ENCODE peak calls at places on chromosomes 11 and 22, in nine cellular contexts. Q is body of pancreas, W is heart left ventricle, F is uterus, C is stomach, J is upper lobe of right lung, M is trophoblast cell, K is aorta, D is IMR-90. A is an unnamed sample. For H3K4me1 and H3K27me3, the result is how much of the 10 kb centered on the place peaks cover.

GRCh38 chr22:46744581-46744980 is 6.5 kb upstream of the CERK start:
- DNase-seq in Q (no peak), W (no peak), F (no peak), C (peak), J (no peak), M (no peak), K (peak), D (no peak), A (no peak)

GRCh38 chr11:45252134-45252856 is 33.8 kb downstream of the SYT13 start:
- DNase-seq in Q (peak), W (peak), F (no peak), C (peak), J (peak), M (peak), K (peak), D (peak), A (peak)

GRCh38 chr22:50199836-50200332 is 927 bp upstream of the SELENOO start:
- DNase-seq in Q (no peak), W (no peak), F (peak), C (peak), J (no peak), M (no peak), K (no peak), D (no peak), A (no peak)

GRCh38 chr22:39110631-39111561 is 13.9 kb downstream of the APOBEC3H start:
- DNase-seq in Q (no peak), W (no peak), F (no peak), C (no peak), J (no peak), M (no peak), K (no peak), D (no peak), A (no peak)

GRCh38 chr11:124882339-124883071 is 15.2 kb downstream of the ROBO4 start:
- DNase-seq in Q (no peak), W (no peak), F (no peak), C (no peak), J (no peak), M (no peak), K (no peak), D (no peak), A (no peak)

GRCh38 chr11:101880208-101880607 is 34.6 kb upstream of the CEP126 start:
- DNase-seq in Q (peak), W (no peak), F (no peak), C (no peak), J (no peak), M (no peak), K (no peak), D (peak), A (peak)

GRCh38 chr11:282171-282570 is 4.0 kb downstream of the NLRP6 start:
- DNase-seq in Q (no peak), W (no peak), F (peak), C (no peak), J (no peak), M (no peak), K (no peak), D (no peak), A (no peak)

GRCh38 chr11:64037027-64037633 is 1.4 kb downstream of the FLRT1 start:
- DNase-seq in Q (no peak), W (no peak), F (no peak), C (no peak), J (no peak), M (no peak), K (no peak), D (no peak), A (no peak)

GRCh38 chr11:57792060-57792541 is 30.5 kb downstream of the CTNND1 start:
- DNase-seq in Q (peak), W (peak), F (peak), C (peak), J (peak), M (peak), K (peak), D (peak), A (no peak)

GRCh38 chr11:74460481-74461154 is 6.7 kb downstream of the KCNE3 start:
- DNase-seq in Q (no peak), W (no peak), F (no peak), C (no peak), J (no peak), M (no peak), K (no peak), D (peak), A (no peak)

GRCh38 chr11:33478111-33478573 is 221.0 kb downstream of the HIPK3 start:
- DNase-seq in Q (peak), W (no peak), F (no peak), C (no peak), J (no peak), M (no peak), K (no peak), D (no peak), A (no peak)

GRCh38 chr11:120606116-120607010 is 94.8 kb downstream of the GRIK4 start:
- DNase-seq in Q (no peak), W (no peak), F (no peak), C (no peak), J (peak), M (no peak), K (peak), D (no peak), A (no peak)

GRCh38 chr11:32643526-32643925 is 59.9 kb downstream of the EIF3M start:
- DNase-seq in Q (no peak), W (no peak), F (no peak), C (no peak), J (no peak), M (no peak), K (no peak), D (peak), A (no peak)

GRCh38 chr11:134676516-134677287 is 264.7 kb upstream of the B3GAT1 start:
- DNase-seq in Q (no peak), W (no peak), F (no peak), C (no peak), J (no peak), M (no peak), K (no peak), D (no peak), A (no peak)

GRCh38 chr11:112724194-112724790 is 236.9 kb upstream of the NCAM1 start:
- DNase-seq in Q (no peak), W (no peak), F (no peak), C (no peak), J (no peak), M (no peak), K (no peak), D (no peak), A (no peak)

GRCh38 chr11:16874275-16874975 is 136.0 kb downstream of the C11orf58 start:
- DNase-seq in Q (no peak), W (no peak), F (no peak), C (no peak), J (no peak), M (no peak), K (no peak), D (no peak), A (no peak)

GRCh38 chr22:48140261-48140660 is 1377.8 kb downstream of the TBC1D22A start:
- DNase-seq in Q (no peak), W (no peak), F (no peak), C (no peak), J (no peak), M (no peak), K (no peak), D (no peak), A (no peak)

GRCh38 chr11:35308157-35308556 is 111.2 kb downstream of the SLC1A2 start:
- DNase-seq in Q (no peak), W (no peak), F (no peak), C (no peak), J (peak), M (no peak), K (peak), D (no peak), A (no peak)

GRCh38 chr11:111045874-111046273 is 199.7 kb upstream of the POU2AF2 start:
- DNase-seq in Q (no peak), W (no peak), F (no peak), C (no peak), J (no peak), M (no peak), K (no peak), D (no peak), A (no peak)

GRCh38 chr11:65426839-65427690 is 4.5 kb downstream of the NEAT1 start:
- DNase-seq in Q (peak), W (no peak), F (peak), C (peak), J (peak), M (peak), K (no peak), D (peak), A (no peak)

GRCh38 chr11:72141066-72141465 is 5.5 kb downstream of the FOLR3 start:
- DNase-seq in Q (no peak), W (no peak), F (no peak), C (no peak), J (no peak), M (peak), K (no peak), D (peak), A (no peak)

GRCh38 chr11:126518996-126519351 is 163.5 kb downstream of the ST3GAL4 start:
- DNase-seq in Q (no peak), W (no peak), F (no peak), C (no peak), J (peak), M (no peak), K (no peak), D (no peak), A (no peak)

GRCh38 chr11:205221-206001 is 1.8 kb downstream of the BET1L start:
- DNase-seq in Q (no peak), W (no peak), F (peak), C (peak), J (peak), M (no peak), K (peak), D (no peak), A (no peak)

GRCh38 chr11:112248216-112248615 is 12.4 kb downstream of the PLET1 start:
- DNase-seq in Q (no peak), W (no peak), F (no peak), C (no peak), J (no peak), M (peak), K (no peak), D (peak), A (no peak)

GRCh38 chr11:69383372-69383771 is 89.4 kb downstream of the MYEOV start:
- DNase-seq in Q (no peak), W (no peak), F (no peak), C (peak), J (no peak), M (no peak), K (no peak), D (no peak), A (peak)

GRCh38 chr11:113242767-113243397 is 71.5 kb upstream of the TTC12 start:
- DNase-seq in Q (peak), W (no peak), F (peak), C (no peak), J (no peak), M (no peak), K (peak), D (peak), A (no peak)

GRCh38 chr11:20032577-20033265 is 127.6 kb downstream of the DBX1 start:
- DNase-seq in Q (no peak), W (no peak), F (no peak), C (no peak), J (no peak), M (no peak), K (no peak), D (no peak), A (no peak)
- H3K4me1 ChIP-seq in Q (under half), W (under half), F (under half), C (under half), J (under half), M (half or more), K (under half), D (under half), A (half or more)

GRCh38 chr22:41523464-41524221 is 20.6 kb downstream of the POLR3H start:
- DNase-seq in Q (peak), W (no peak), F (no peak), C (peak), J (no peak), M (no peak), K (peak), D (peak), A (peak)

GRCh38 chr22:41524809-41525449 is 19.3 kb downstream of the POLR3H start:
- DNase-seq in Q (no peak), W (no peak), F (no peak), C (peak), J (no peak), M (no peak), K (peak), D (no peak), A (no peak)

GRCh38 chr22:41525450-41526225 is 18.6 kb downstream of the POLR3H start:
- DNase-seq in Q (no peak), W (no peak), F (no peak), C (no peak), J (no peak), M (no peak), K (no peak), D (no peak), A (no peak)

GRCh38 chr22:41522813-41523212 is 21.5 kb downstream of the POLR3H start:
- DNase-seq in Q (no peak), W (no peak), F (no peak), C (no peak), J (no peak), M (no peak), K (no peak), D (no peak), A (no peak)

DNA sequence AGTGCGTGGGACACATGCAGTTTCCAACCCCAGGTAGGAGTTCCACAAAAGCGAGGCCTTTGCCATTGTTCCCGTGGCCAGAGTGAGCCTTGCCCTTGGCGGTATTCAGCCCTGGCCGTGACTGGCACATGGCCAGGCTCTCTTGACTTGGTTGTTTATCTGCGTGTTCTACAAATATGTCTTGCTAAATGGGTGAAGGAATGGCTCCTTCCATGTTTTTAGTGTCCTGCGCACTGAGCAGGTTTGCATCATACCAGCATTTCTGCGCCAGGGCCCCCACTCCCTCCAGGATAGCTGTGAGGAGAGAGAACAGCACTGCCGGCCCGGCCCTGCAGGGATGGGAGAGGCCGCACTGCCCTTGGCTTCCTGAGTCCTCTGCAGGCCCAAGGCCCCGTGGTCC is 20.0 kb downstream of the POLR3H start:
- DNase-seq in Q (peak), W (peak), F (peak), C (peak), J (peak), M (no peak), K (peak), D (peak), A (no peak)
- H3K27ac ChIP-seq in Q (peak), W (peak), F (peak), C (peak), J (peak), M (no peak), K (peak), D (peak), A (no peak)

GRCh38 chr22:26658161-26658560 is 773 bp downstream of the MIAT start:
- DNase-seq in Q (no peak), W (no peak), F (no peak), C (no peak), J (no peak), M (no peak), K (no peak), D (no peak), A (no peak)
- H3K27me3 ChIP-seq in Q (under half), W (under half), F (under half), C (half or more), J (under half), M (under half), K (under half), D (under half), A (under half)

DNA sequence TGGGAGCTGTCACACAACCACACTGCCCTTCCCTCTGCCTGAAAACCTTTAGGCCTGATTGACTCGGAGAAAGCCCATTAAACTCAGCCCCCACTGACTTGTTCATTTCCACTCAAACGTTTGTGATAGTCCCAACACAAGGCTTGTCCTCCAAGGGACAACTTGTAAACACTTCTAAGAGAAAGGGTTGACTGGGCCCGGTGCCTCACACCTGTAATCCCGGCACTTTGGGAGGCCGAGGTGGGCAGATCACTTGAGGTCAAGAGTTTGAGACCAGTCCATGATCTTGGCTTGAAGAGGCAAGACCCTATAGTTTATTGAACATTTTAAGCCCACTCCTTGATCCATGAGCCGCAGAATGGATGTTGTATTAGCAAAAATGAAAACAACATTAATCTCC is 63.3 kb upstream of the PRODH start:
- DNase-seq in Q (no peak), W (no peak), F (no peak), C (no peak), J (no peak), M (no peak), K (no peak), D (no peak), A (no peak)
- H3K4me1 ChIP-seq in Q (under half), W (under half), F (under half), C (under half), J (under half), M (under half), K (under half), D (under half), A (under half)